ENCODE peak calls at places on chromosomes 3 and 15, in ten cellular contexts. L, K, Z, J, T, E, S, C, U and P are unnamed samples. For H3K4me1, the result is how much of the 10 kb centered on the place peaks cover.

GRCh38 chr3:5826467-5826866 is 639.0 kb downstream of the EDEM1 start:
- DNase-seq in C (no peak), Z (no peak), E (no peak), S (no peak), J (no peak), L (no peak), U (no peak), T (no peak), K (no peak), P (no peak)

GRCh38 chr15:89754361-89755154 is 3.5 kb upstream of the MESP1 start:
- DNase-seq in C (no peak), E (no peak), U (no peak), S (no peak), K (no peak), J (no peak), Z (no peak), T (no peak), L (no peak), P (no peak)

GRCh38 chr3:196150481-196150880 is 60.7 kb downstream of the ZDHHC19 start:
- DNase-seq in Z (no peak), S (peak), E (no peak), K (no peak), C (no peak), J (no peak), L (no peak), T (no peak), U (no peak), P (no peak)

GRCh38 chr15:68207176-68207935 is 2.2 kb upstream of the CALML4 start:
- DNase-seq in U (no peak), Z (no peak), L (no peak), K (peak), J (no peak), C (peak), T (no peak), E (no peak), S (no peak), P (peak)

GRCh38 chr3:172808969-172809546 is 58.5 kb downstream of the ECT2 start:
- DNase-seq in Z (no peak), T (no peak), C (no peak), J (peak), L (peak), E (peak), S (no peak), U (no peak), K (peak), P (no peak)

GRCh38 chr3:16448691-16449090 is 64.8 kb downstream of the RFTN1 start:
- DNase-seq in S (peak), Z (no peak), U (no peak), J (peak), L (peak), K (peak), E (no peak), C (peak), T (peak), P (peak)

GRCh38 chr3:185737020-185737419 is 87.8 kb downstream of the IGF2BP2 start:
- DNase-seq in K (no peak), C (no peak), U (no peak), L (peak), S (no peak), E (no peak), Z (no peak), J (no peak), T (no peak), P (no peak)

GRCh38 chr3:24100694-24101402 is 155.8 kb downstream of the NR1D2 start:
- DNase-seq in C (no peak), U (no peak), K (no peak), S (no peak), E (peak), J (no peak), L (no peak), T (no peak), Z (no peak), P (no peak)

GRCh38 chr15:93288718-93289117 is 199.7 kb upstream of the RGMA start:
- DNase-seq in Z (no peak), L (no peak), K (no peak), C (no peak), T (no peak), U (no peak), J (no peak), S (no peak), E (no peak), P (no peak)

GRCh38 chr15:66704019-66704782 is 2.2 kb downstream of the SMAD6 start:
- DNase-seq in C (no peak), J (no peak), Z (no peak), K (no peak), T (no peak), E (no peak), L (no peak), U (no peak), S (no peak), P (no peak)

GRCh38 chr15:33608714-33609113 is 297.9 kb downstream of the RYR3 start:
- DNase-seq in K (peak), S (no peak), T (no peak), U (no peak), Z (no peak), L (no peak), J (no peak), C (no peak), E (peak), P (no peak)

GRCh38 chr3:173748140-173748539 is 350.6 kb downstream of the NLGN1 start:
- DNase-seq in L (peak), J (no peak), C (no peak), S (no peak), K (no peak), E (no peak), T (no peak), U (no peak), Z (no peak), P (no peak)

GRCh38 chr15:57224664-57225063 is 151.6 kb upstream of the CGNL1 start:
- DNase-seq in J (no peak), Z (no peak), L (no peak), S (no peak), U (no peak), E (no peak), K (no peak), C (no peak), T (no peak), P (no peak)

GRCh38 chr3:2714856-2715255 is 395.3 kb downstream of the IL5RA start:
- DNase-seq in L (no peak), Z (no peak), J (no peak), U (no peak), T (no peak), K (no peak), S (no peak), C (no peak), E (no peak), P (no peak)

GRCh38 chr15:89829616-89830440 is 15.2 kb upstream of the ANPEP start:
- DNase-seq in J (no peak), S (no peak), E (no peak), T (no peak), K (no peak), U (no peak), Z (no peak), L (no peak), C (no peak), P (no peak)

GRCh38 chr3:141413387-141414140 is 45.3 kb downstream of the ZBTB38 start:
- DNase-seq in S (no peak), Z (no peak), E (no peak), K (no peak), J (no peak), T (no peak), L (no peak), U (no peak), C (no peak), P (no peak)

GRCh38 chr15:39417766-39418165 is 163.1 kb upstream of the THBS1 start:
- DNase-seq in S (no peak), C (peak), K (no peak), Z (no peak), U (peak), J (no peak), L (no peak), T (no peak), E (no peak), P (no peak)

GRCh38 chr3:72487946-72488735 is 360.1 kb downstream of the SHQ1 start:
- DNase-seq in J (no peak), U (no peak), E (no peak), K (peak), C (no peak), S (no peak), L (no peak), Z (no peak), T (no peak), P (no peak)

GRCh38 chr3:13650210-13651056 is 101.5 kb downstream of the FBLN2 start:
- DNase-seq in K (peak), U (peak), C (no peak), E (peak), S (peak), L (peak), Z (peak), J (peak), T (peak), P (peak)

GRCh38 chr3:153043729-153044314 is 118.2 kb upstream of the RAP2B start:
- DNase-seq in J (no peak), E (no peak), Z (no peak), L (peak), K (no peak), C (no peak), U (no peak), T (no peak), S (no peak), P (no peak)

GRCh38 chr3:99396651-99397050 is 241.7 kb upstream of the COL8A1 start:
- DNase-seq in S (no peak), C (no peak), L (no peak), E (no peak), U (no peak), K (no peak), T (no peak), Z (no peak), J (no peak), P (no peak)

GRCh38 chr15:64528871-64529270 is 68.5 kb downstream of the ZNF609 start:
- DNase-seq in K (no peak), Z (no peak), C (no peak), S (no peak), E (no peak), J (no peak), L (no peak), T (no peak), U (no peak), P (no peak)

GRCh38 chr15:45780352-45780751 is 145.5 kb downstream of the SQOR start:
- DNase-seq in K (peak), L (no peak), J (no peak), S (no peak), U (no peak), C (no peak), E (no peak), T (no peak), Z (no peak), P (no peak)
- TF ChIP-seq POLR2AphosphoS5 in K (no peak), L (no peak), J (no peak), S (no peak), U (no peak), C (no peak), E (no peak), T (no peak), Z (no peak), P (no peak)

DNA sequence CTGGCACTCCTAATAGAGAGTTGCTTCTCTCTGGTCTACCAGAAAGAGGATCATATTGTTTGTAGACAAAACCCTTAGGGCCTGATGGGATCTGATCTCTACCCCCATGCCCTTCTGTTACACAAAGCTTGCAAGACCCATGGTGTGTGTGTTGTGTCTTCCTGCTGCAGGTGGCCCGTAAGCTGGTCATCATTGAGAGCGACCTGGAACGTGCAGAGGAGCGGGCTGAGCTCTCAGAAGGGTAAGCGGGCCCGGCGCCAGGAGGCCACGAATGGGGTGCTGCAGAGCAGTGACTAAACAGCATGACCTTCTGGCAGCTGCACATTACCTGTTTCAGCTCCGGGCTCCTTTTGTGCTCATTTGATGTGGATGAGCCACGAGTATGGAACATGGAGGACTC is 18.2 kb downstream of the TPM1 start:
- DNase-seq in L (no peak), U (no peak), S (no peak), C (no peak), K (no peak), T (no peak), E (no peak), J (no peak), Z (no peak), P (no peak)
- H3K4me1 ChIP-seq in L (under half), U (under half), S (under half), C (under half), K (under half), T (under half), E (under half), J (under half), Z (under half), P (half or more)

GRCh38 chr3:188046561-188047213 is 107.3 kb upstream of the LPP start:
- DNase-seq in L (peak), Z (no peak), J (no peak), K (no peak), T (no peak), U (no peak), C (no peak), S (no peak), E (no peak), P (no peak)
- H3K4me3 ChIP-seq in L (no peak), Z (no peak), J (no peak), K (no peak), T (no peak), U (no peak), C (no peak), S (no peak), E (no peak), P (no peak)

GRCh38 chr15:40982855-40983254 is 29.6 kb downstream of the CHAC1 start:
- DNase-seq in Z (no peak), J (no peak), U (no peak), T (no peak), L (peak), C (no peak), K (no peak), S (no peak), E (no peak), P (no peak)
- TF ChIP-seq POLR2AphosphoS5 in Z (no peak), J (no peak), U (no peak), T (no peak), L (peak), C (no peak), K (no peak), S (no peak), E (no peak), P (no peak)